ENCODE peak calls at places on chromosome 22, in four cellular contexts. Q is activated T-helper 1 cell treated with Interleukin-2 at 50 U/mL for 16 hours, W is NCI-H1694, E is HuH-7.5. V is an unnamed sample.

GRCh38 chr22:22745225-22746060 is 101.0 kb downstream of the GGTLC2 start:
- DNase-seq in Q (no peak), W (peak; percentile 2), E (no peak), V (peak; percentile 13)

GRCh38 chr22:37462983-37463382 is 23.2 kb downstream of the MFNG start:
- DNase-seq in Q (no peak), W (no peak), E (peak; percentile 46), V (no peak)

GRCh38 chr22:48359613-48359965 is 1468.1 kb downstream of the BRD1 start:
- DNase-seq in Q (no peak), W (no peak), E (no peak), V (no peak)

GRCh38 chr22:50621948-50622722 is 5.8 kb downstream of the ARSA start:
- DNase-seq in Q (no peak), W (no peak), E (no peak), V (no peak)

GRCh38 chr22:28328751-28329150 is 350.9 kb downstream of the TTC28 start:
- DNase-seq in Q (no peak), W (no peak), E (no peak), V (no peak)

GRCh38 chr22:45322873-45323525 is 13.3 kb downstream of the FAM118A start:
- DNase-seq in Q (no peak), W (no peak), E (no peak), V (no peak)

GRCh38 chr22:20636075-20636812 is 128.8 kb downstream of the MED15 start:
- DNase-seq in Q (no peak), W (no peak), E (no peak), V (no peak)

GRCh38 chr22:39984006-39984405 is 10.7 kb upstream of the FAM83F start:
- DNase-seq in Q (no peak), W (no peak), E (no peak), V (no peak)

GRCh38 chr22:28593299-28593698 is 86.3 kb downstream of the TTC28 start:
- DNase-seq in Q (no peak), W (no peak), E (no peak), V (no peak)

GRCh38 chr22:24521791-24522245 is 26.7 kb downstream of the UPB1 start:
- DNase-seq in Q (no peak), W (peak; percentile 44), E (peak; percentile 70), V (peak; percentile 28)

GRCh38 chr22:39530692-39531331 is 1.7 kb downstream of the RPS19BP1 start:
- DNase-seq in Q (no peak), W (peak; percentile 24), E (no peak), V (peak; percentile 18)

GRCh38 chr22:49541451-49542230 is 286.0 kb downstream of the BRD1 start:
- DNase-seq in Q (no peak), W (no peak), E (no peak), V (no peak)

GRCh38 chr22:44667829-44668189 is 34.2 kb upstream of the PRR5 start:
- DNase-seq in Q (peak; percentile 45), W (no peak), E (no peak), V (no peak)

GRCh38 chr22:28570697-28571373 is 108.8 kb downstream of the TTC28 start:
- DNase-seq in Q (no peak), W (no peak), E (no peak), V (peak; percentile 58)

GRCh38 chr22:29071261-29072045 is 1.4 kb upstream of the KREMEN1 start:
- DNase-seq in Q (peak; percentile 12), W (peak; percentile 23), E (peak; percentile 84), V (no peak)

GRCh38 chr22:30825711-30826505 is 131.2 kb downstream of the OSBP2 start:
- DNase-seq in Q (no peak), W (no peak), E (no peak), V (no peak)

GRCh38 chr22:28716686-28717085 is 24.9 kb downstream of the CHEK2 start:
- DNase-seq in Q (no peak), W (no peak), E (no peak), V (no peak)

GRCh38 chr22:39907035-39907434 is 6.2 kb downstream of the GRAP2 start:
- DNase-seq in Q (no peak), W (no peak), E (no peak), V (no peak)

GRCh38 chr22:40036591-40037225 is 42.0 kb downstream of the FAM83F start:
- DNase-seq in Q (no peak), W (peak; percentile 46), E (peak; percentile 60), V (peak; percentile 75)

GRCh38 chr22:20459862-20460261 is 22.2 kb upstream of the SCARF2 start:
- DNase-seq in Q (no peak), W (no peak), E (no peak), V (no peak)

GRCh38 chr22:27223317-27224177 is 566.2 kb downstream of the MIAT start:
- DNase-seq in Q (no peak), W (no peak), E (no peak), V (peak; percentile 46)

GRCh38 chr22:40482391-40482790 is 112.0 kb downstream of the SGSM3 start:
- DNase-seq in Q (no peak), W (no peak), E (no peak), V (no peak)

GRCh38 chr22:43013355-43014061 is 1.4 kb downstream of the PACSIN2 start:
- DNase-seq in Q (no peak), W (no peak), E (no peak), V (no peak)

GRCh38 chr22:19213001-19213400 is 34.5 kb upstream of the SLC25A1 start:
- DNase-seq in Q (no peak), W (no peak), E (no peak), V (no peak)

GRCh38 chr22:43131773-43132501 is 11.3 kb downstream of the MCAT start:
- DNase-seq in Q (no peak), W (no peak), E (no peak), V (no peak)

GRCh38 chr22:26658671-26659478 is 1.5 kb downstream of the MIAT start:
- DNase-seq in Q (peak; percentile 61), W (peak; percentile 81), E (no peak), V (peak; percentile 88)

GRCh38 chr22:34645375-34645774 is 420.6 kb upstream of the ISX start:
- DNase-seq in Q (no peak), W (no peak), E (no peak), V (no peak)

GRCh38 chr22:32574397-32574796 is 99.8 kb downstream of the FBXO7 start:
- DNase-seq in Q (no peak), W (no peak), E (no peak), V (no peak)

GRCh38 chr22:43241138-43241597 is 54.2 kb upstream of the TTLL12 start:
- DNase-seq in Q (no peak), W (no peak), E (no peak), V (no peak)

GRCh38 chr22:44172370-44173108 is 8.2 kb upstream of the PARVG start:
- DNase-seq in Q (no peak), W (no peak), E (no peak), V (no peak)

GRCh38 chr22:45101828-45102227 is 61.9 kb upstream of the NUP50 start:
- DNase-seq in Q (no peak), W (peak; percentile 38), E (peak; percentile 38), V (peak; percentile 54)

GRCh38 chr22:48980409-48980808 is 847.3 kb downstream of the BRD1 start:
- DNase-seq in Q (no peak), W (no peak), E (no peak), V (no peak)

GRCh38 chr22:24101966-24102365 is 79.3 kb upstream of the SUSD2 start:
- DNase-seq in Q (no peak), W (peak; percentile 34), E (no peak), V (no peak)

GRCh38 chr22:41517172-41518047 is 26.9 kb downstream of the POLR3H start:
- DNase-seq in Q (no peak), W (peak; percentile 77), E (peak; percentile 79), V (no peak)

GRCh38 chr22:47169801-47170140 is 407.3 kb downstream of the TBC1D22A start:
- DNase-seq in Q (no peak), W (no peak), E (no peak), V (no peak)

GRCh38 chr22:50014053-50014501 is 1.5 kb upstream of the IL17REL start:
- DNase-seq in Q (no peak), W (no peak), E (no peak), V (no peak)

GRCh38 chr22:45974498-45974897 is 2.5 kb downstream of the WNT7B start:
- DNase-seq in Q (no peak), W (no peak), E (no peak), V (no peak)

GRCh38 chr22:28907311-28908008 is 24.1 kb downstream of the ZNRF3 start:
- DNase-seq in Q (no peak), W (no peak), E (no peak), V (no peak)

GRCh38 chr22:31212783-31213626 is 907 bp downstream of the LIMK2 start:
- DNase-seq in Q (no peak), W (no peak), E (no peak), V (no peak)

V was measured in NCI-H446.